ENCODE peak calls at places on chromosomes 12 and 14, in ten cellular contexts. W is WTC11, X is cardiac muscle cell, D is fibroblast of pulmonary artery, N is fibroblast of mammary gland, I is mammary epithelial cell, K is endothelial cell, B is HFFc6, H is AG09309, A is foreskin fibroblast. L is an unnamed sample.

GRCh38 chr14:70882771-70883492 is 24.3 kb upstream of the PCNX1 start:
- DNase-seq in N (peak; percentile 86), A (peak; percentile 76), I (peak; percentile 74), K (no peak), D (peak; percentile 90), H (peak; percentile 83), W (no peak), B (peak; percentile 66), X (peak; percentile 92), L (no peak)

GRCh38 chr12:128724468-128725046 is 99.2 kb downstream of the SLC15A4 start:
- DNase-seq in B (no peak), H (no peak), I (no peak), W (no peak), N (no peak), D (no peak), X (no peak), K (no peak), A (no peak), L (no peak)

GRCh38 chr12:49428652-49429549 is 61.6 kb downstream of the SPATS2 start:
- DNase-seq in W (no peak), K (no peak), N (peak; percentile 82), H (peak; percentile 44), D (peak; percentile 83), X (peak; percentile 76), I (peak; percentile 63), A (peak; percentile 57), B (peak; percentile 63), L (no peak)

GRCh38 chr12:111645433-111645832 is 40.3 kb downstream of the BRAP start:
- DNase-seq in N (no peak), K (no peak), W (no peak), A (no peak), H (no peak), D (no peak), I (peak; percentile 54), B (peak; percentile 55), X (no peak), L (no peak)

GRCh38 chr14:73777420-73777819 is 63.2 kb upstream of the PNMA1 start:
- DNase-seq in D (no peak), K (no peak), H (no peak), X (no peak), W (no peak), A (no peak), N (no peak), B (no peak), I (no peak), L (no peak)

GRCh38 chr12:5586201-5586600 is 154.3 kb downstream of the NTF3 start:
- DNase-seq in K (no peak), I (no peak), H (peak; percentile 32), N (no peak), A (peak; percentile 15), W (no peak), B (peak; percentile 42), X (peak; percentile 36), D (peak; percentile 50), L (no peak)

GRCh38 chr12:80472912-80473500 is 29.0 kb downstream of the PTPRQ start:
- DNase-seq in B (peak; percentile 74), I (peak; percentile 62), A (peak; percentile 67), N (peak; percentile 90), X (peak; percentile 81), K (no peak), H (peak; percentile 49), D (peak; percentile 83), W (peak; percentile 17), L (no peak)

GRCh38 chr12:129807101-129807500 is 96.7 kb downstream of the TMEM132D start:
- DNase-seq in N (no peak), W (no peak), I (no peak), D (no peak), K (no peak), A (no peak), H (no peak), B (no peak), X (no peak), L (no peak)

GRCh38 chr12:47868041-47868440 is 36.8 kb downstream of the VDR start:
- DNase-seq in H (no peak), K (no peak), I (no peak), B (no peak), W (no peak), D (peak; percentile 42), A (no peak), N (peak; percentile 35), X (no peak), L (no peak)

GRCh38 chr14:43687866-43688265 is 819.2 kb downstream of the FSCB start:
- DNase-seq in D (peak; percentile 77), H (peak; percentile 14), I (peak; percentile 21), K (no peak), N (peak; percentile 47), W (no peak), X (peak; percentile 49), B (no peak), A (no peak), L (no peak)

GRCh38 chr12:109714141-109714912 is 702 bp downstream of the FAM222A start:
- DNase-seq in B (no peak), A (peak; percentile 21), K (peak; percentile 78), N (no peak), D (peak; percentile 42), W (peak; percentile 78), I (peak; percentile 46), H (no peak), X (peak; percentile 64), L (no peak)
- TF ChIP-seq CTCF in B (peak; percentile 26), A (no peak), K (no peak), N (no peak), D (no peak), W (no peak), I (peak; percentile 1), H (peak; percentile 10), X (no peak), L (peak; percentile 60)

GRCh38 chr14:91751719-91752118 is 19.8 kb upstream of the CATSPERB start:
- DNase-seq in I (no peak), X (no peak), B (no peak), H (no peak), K (no peak), A (no peak), W (no peak), D (no peak), N (no peak), L (no peak)

GRCh38 chr14:91749857-91750256 is 18.0 kb upstream of the CATSPERB start:
- DNase-seq in K (no peak), A (no peak), N (peak; percentile 70), D (no peak), I (no peak), X (no peak), H (no peak), W (no peak), B (no peak), L (no peak)

GRCh38 chr14:91752956-91753355 is 21.1 kb upstream of the CATSPERB start:
- DNase-seq in B (no peak), I (no peak), A (no peak), N (no peak), D (no peak), H (no peak), W (no peak), X (no peak), K (no peak), L (no peak)

GRCh38 chr14:91748049-91748448 is 16.2 kb upstream of the CATSPERB start:
- DNase-seq in B (no peak), I (no peak), H (no peak), W (no peak), N (no peak), K (no peak), X (no peak), A (no peak), D (no peak), L (no peak)

DNA sequence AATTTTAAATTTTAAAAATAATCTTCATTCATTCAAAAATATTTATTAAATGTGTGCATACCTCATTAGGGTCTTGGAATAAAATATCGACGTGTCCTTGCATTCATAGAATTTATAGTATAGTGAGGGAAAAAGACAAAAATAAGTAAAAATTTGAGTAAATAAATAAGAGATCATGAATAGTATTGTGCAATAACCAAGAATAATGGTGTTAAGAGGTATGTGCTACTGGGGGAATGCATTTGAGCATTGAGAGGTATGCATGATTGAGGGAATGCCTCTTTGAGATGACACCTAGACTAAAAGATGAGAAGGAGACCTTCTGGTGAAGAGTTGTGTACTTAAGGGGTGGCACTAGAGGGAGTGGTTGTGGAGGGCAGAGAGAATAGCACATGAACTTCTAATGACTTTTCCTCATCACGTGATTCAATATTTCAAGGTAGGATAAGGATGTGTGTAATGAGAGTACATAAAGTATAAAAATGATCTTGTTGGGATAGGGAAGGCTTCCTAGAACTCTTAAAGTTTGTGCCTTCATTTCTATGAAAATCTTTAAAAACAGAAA is 18.8 kb upstream of the CATSPERB start:
- DNase-seq in N (no peak), A (no peak), I (no peak), W (no peak), D (no peak), B (no peak), H (no peak), K (no peak), X (no peak), L (no peak)
- TF ChIP-seq CTCF in N (no peak), A (no peak), I (no peak), W (no peak), D (no peak), B (no peak), H (no peak), K (no peak), X (no peak), L (no peak)

DNA sequence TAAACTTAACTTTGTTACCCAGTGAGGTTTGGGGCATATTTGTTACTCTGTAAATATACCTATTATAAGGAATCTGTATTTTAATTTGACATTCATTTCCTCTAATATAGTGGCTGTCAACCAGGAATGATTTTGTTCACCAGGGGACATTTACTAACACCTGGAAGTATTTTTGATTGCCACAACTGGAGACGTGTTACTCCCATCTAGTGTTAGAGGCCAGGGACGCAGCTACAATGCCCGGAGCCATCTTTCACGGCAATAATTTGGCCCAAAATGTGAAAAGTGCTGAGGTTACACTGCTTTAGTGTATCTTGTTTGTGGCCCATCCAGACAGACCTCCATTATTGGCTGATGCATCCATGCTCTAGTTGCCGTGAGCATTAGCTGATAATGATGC is 881.3 kb upstream of the ATXN7L3B start:
- DNase-seq in X (no peak), I (no peak), K (no peak), A (no peak), H (no peak), W (no peak), B (no peak), N (no peak), D (no peak), L (no peak)
- TF ChIP-seq CTCF in X (no peak), I (no peak), K (no peak), A (no peak), H (no peak), W (no peak), B (no peak), N (no peak), D (no peak), L (no peak)

GRCh38 chr14:35438910-35439713 is 34.6 kb upstream of the NFKBIA start:
- DNase-seq in N (peak; percentile 17), K (no peak), X (peak; percentile 12), A (no peak), B (no peak), H (no peak), W (no peak), D (peak; percentile 14), I (no peak), L (no peak)
- TF ChIP-seq CTCF in N (peak; percentile 62), K (peak; percentile 76), X (peak; percentile 54), A (peak; percentile 55), B (peak; percentile 83), H (peak; percentile 60), W (peak; percentile 52), D (peak; percentile 64), I (peak; percentile 62), L (peak; percentile 79)

L was measured in chondrocyte.